ENCODE peak calls at places on chromosomes 7 and 10, in eight cellular contexts. R is neuronal stem cell, K is mesendoderm, X is NT2/D1, C is endodermal cell, S is fibroblast of lung, V is mesenchymal stem cell, N is neural progenitor cell. W is an unnamed sample. For H3K27me3, the result is how much of the 10 kb centered on the place peaks cover.

GRCh38 chr10:14617850-14618249 is 156.8 kb downstream of the FAM107B start:
- DNase-seq in N (no peak), S (peak), C (no peak), V (peak), R (no peak), X (no peak), K (no peak), W (peak)

GRCh38 chr10:14358886-14359573 is 28.3 kb upstream of the FRMD4A start:
- DNase-seq in X (no peak), N (no peak), V (no peak), K (no peak), S (peak), R (no peak), C (no peak), W (no peak)

GRCh38 chr10:1754506-1755177 is 17.3 kb upstream of the ADARB2 start:
- DNase-seq in K (peak), V (no peak), C (no peak), S (no peak), N (peak), R (peak), X (no peak), W (no peak)

GRCh38 chr7:114269714-114270113 is 144.9 kb upstream of the FOXP2 start:
- DNase-seq in S (no peak), R (no peak), K (no peak), V (no peak), C (no peak), X (no peak), N (no peak), W (no peak)

GRCh38 chr7:91228327-91228726 is 35.9 kb upstream of the FZD1 start:
- DNase-seq in V (peak), K (no peak), R (no peak), X (no peak), S (peak), N (no peak), C (no peak), W (peak)

GRCh38 chr10:78513986-78514385 is 480.3 kb downstream of the RPS24 start:
- DNase-seq in S (no peak), K (peak), R (no peak), V (no peak), C (no peak), N (no peak), X (no peak), W (no peak)

GRCh38 chr10:114967071-114967470 is 29.1 kb downstream of the TRUB1 start:
- DNase-seq in X (no peak), R (no peak), C (no peak), K (peak), S (peak), N (no peak), V (peak), W (peak)

GRCh38 chr10:49230004-49230403 is 41.8 kb upstream of the TMEM273 start:
- DNase-seq in X (no peak), N (no peak), S (no peak), K (no peak), V (no peak), R (no peak), C (no peak), W (no peak)

GRCh38 chr10:78656815-78657621 is 411.7 kb upstream of the ZMIZ1 start:
- DNase-seq in K (peak), N (peak), X (no peak), C (no peak), R (peak), V (peak), S (peak), W (no peak)

GRCh38 chr7:73668103-73668937 is 689 bp downstream of the VPS37D start:
- DNase-seq in S (peak), V (no peak), N (peak), X (no peak), C (peak), R (no peak), K (no peak), W (peak)

GRCh38 chr10:101552445-101552844 is 35.6 kb downstream of the POLL start:
- DNase-seq in X (no peak), S (no peak), C (no peak), K (no peak), N (no peak), R (no peak), V (no peak), W (no peak)

GRCh38 chr10:36256166-36256565 is 614.1 kb upstream of the FZD8 start:
- DNase-seq in S (no peak), C (no peak), V (peak), K (no peak), N (no peak), R (no peak), X (no peak), W (peak)

GRCh38 chr10:97080051-97080776 is 105.5 kb downstream of the SLIT1 start:
- DNase-seq in S (no peak), N (no peak), V (no peak), C (peak), X (no peak), K (no peak), R (no peak), W (no peak)

GRCh38 chr7:70883750-70884445 is 248.0 kb upstream of the GALNT17 start:
- DNase-seq in X (no peak), V (no peak), R (no peak), K (no peak), S (no peak), C (no peak), N (no peak), W (no peak)

GRCh38 chr10:59175538-59176240 is 754 bp upstream of the PHYHIPL start:
- DNase-seq in C (no peak), R (peak), S (no peak), V (no peak), X (no peak), K (peak), N (peak), W (no peak)

GRCh38 chr10:113644185-113645120 is 19.4 kb downstream of the NRAP start:
- DNase-seq in N (no peak), C (no peak), X (no peak), S (peak), K (peak), R (no peak), V (peak), W (peak)

GRCh38 chr10:133335238-133336122 is 1.2 kb downstream of the CALY start:
- DNase-seq in R (peak), S (peak), X (no peak), V (peak), C (peak), K (peak), N (peak), W (peak)

GRCh38 chr7:7992502-7992901 is 23.9 kb downstream of the GLCCI1 start:
- DNase-seq in N (peak), S (peak), X (no peak), K (peak), C (no peak), V (peak), R (no peak), W (no peak)

GRCh38 chr10:17146888-17147287 is 17.3 kb upstream of the CUBN start:
- DNase-seq in V (no peak), X (no peak), S (no peak), K (no peak), C (no peak), R (no peak), N (no peak), W (no peak)

GRCh38 chr7:157556339-157556944 is 219.6 kb downstream of the DNAJB6 start:
- DNase-seq in C (peak), K (no peak), R (no peak), X (no peak), S (no peak), V (no peak), N (no peak), W (no peak)

GRCh38 chr7:157558061-157558460 is 221.3 kb downstream of the DNAJB6 start:
- DNase-seq in K (no peak), R (no peak), V (no peak), C (no peak), N (no peak), S (no peak), X (no peak), W (no peak)

GRCh38 chr7:157558516-157558874 is 221.7 kb downstream of the DNAJB6 start:
- DNase-seq in S (no peak), K (no peak), N (no peak), C (no peak), V (no peak), R (no peak), X (no peak), W (no peak)

GRCh38 chr7:157555921-157556320 is 219.1 kb downstream of the DNAJB6 start:
- DNase-seq in S (no peak), V (no peak), X (no peak), R (no peak), K (no peak), C (peak), N (no peak), W (no peak)

GRCh38 chr7:157557263-157557662 is 220.5 kb downstream of the DNAJB6 start:
- DNase-seq in K (no peak), N (no peak), R (no peak), C (peak), V (no peak), S (no peak), X (no peak), W (no peak)
- H3K27me3 ChIP-seq in K (under half), N (under half), R (under half), C (under half), V (under half), S (under half), X (under half), W (under half)

GRCh38 chr10:99984635-99985034 is 25.1 kb downstream of the DNMBP start:
- DNase-seq in S (no peak), R (no peak), N (no peak), K (no peak), C (no peak), X (no peak), V (no peak), W (no peak)

GRCh38 chr10:99982728-99983127 is 27.0 kb downstream of the DNMBP start:
- DNase-seq in V (no peak), K (no peak), R (no peak), C (no peak), S (no peak), N (no peak), X (no peak), W (no peak)

GRCh38 chr10:99981581-99982199 is 28.1 kb downstream of the DNMBP start:
- DNase-seq in V (no peak), N (no peak), K (no peak), S (no peak), C (no peak), R (no peak), X (no peak), W (peak)

GRCh38 chr10:99984201-99984600 is 25.5 kb downstream of the DNMBP start:
- DNase-seq in V (peak), S (peak), R (no peak), N (no peak), K (no peak), X (no peak), C (no peak), W (peak)

DNA sequence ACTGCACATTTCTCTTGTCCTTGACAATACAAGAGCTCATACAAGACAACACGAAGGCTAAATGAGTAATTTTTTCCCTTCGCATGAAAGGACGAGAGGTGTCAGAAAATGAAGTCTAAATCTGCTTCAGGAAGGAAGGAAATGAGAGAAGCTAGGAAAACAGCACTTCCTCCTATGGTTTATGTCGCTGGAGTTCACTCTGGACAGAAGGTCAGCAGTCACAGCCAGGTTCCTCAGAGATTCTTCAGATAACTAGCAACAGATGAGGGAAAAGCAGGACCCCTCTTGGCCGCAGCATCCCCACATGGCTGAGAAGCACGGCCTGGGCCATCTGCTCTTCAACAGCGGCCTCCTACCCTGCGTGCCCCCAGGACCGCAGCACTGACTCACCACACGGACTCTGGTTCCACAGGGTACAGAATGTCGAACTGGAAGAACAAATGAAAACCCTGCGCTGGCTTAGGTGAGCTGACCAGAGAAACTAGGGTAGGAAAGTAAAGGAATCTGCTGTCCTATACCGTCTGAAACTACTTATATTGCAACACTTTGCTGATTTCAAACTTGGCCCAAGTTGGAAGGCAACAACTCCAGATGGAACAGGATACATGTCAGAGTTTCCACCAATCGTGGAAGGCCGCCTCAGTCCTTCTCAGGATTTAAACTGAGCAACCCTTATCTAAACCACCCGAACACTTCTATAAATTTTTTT is 26.3 kb downstream of the DNMBP start:
- DNase-seq in X (no peak), R (no peak), N (no peak), V (peak), K (no peak), C (no peak), S (peak), W (peak)
- H3K4me3 ChIP-seq in X (no peak), R (no peak), N (no peak), V (no peak), K (no peak), C (no peak), S (peak), W (peak)

DNA sequence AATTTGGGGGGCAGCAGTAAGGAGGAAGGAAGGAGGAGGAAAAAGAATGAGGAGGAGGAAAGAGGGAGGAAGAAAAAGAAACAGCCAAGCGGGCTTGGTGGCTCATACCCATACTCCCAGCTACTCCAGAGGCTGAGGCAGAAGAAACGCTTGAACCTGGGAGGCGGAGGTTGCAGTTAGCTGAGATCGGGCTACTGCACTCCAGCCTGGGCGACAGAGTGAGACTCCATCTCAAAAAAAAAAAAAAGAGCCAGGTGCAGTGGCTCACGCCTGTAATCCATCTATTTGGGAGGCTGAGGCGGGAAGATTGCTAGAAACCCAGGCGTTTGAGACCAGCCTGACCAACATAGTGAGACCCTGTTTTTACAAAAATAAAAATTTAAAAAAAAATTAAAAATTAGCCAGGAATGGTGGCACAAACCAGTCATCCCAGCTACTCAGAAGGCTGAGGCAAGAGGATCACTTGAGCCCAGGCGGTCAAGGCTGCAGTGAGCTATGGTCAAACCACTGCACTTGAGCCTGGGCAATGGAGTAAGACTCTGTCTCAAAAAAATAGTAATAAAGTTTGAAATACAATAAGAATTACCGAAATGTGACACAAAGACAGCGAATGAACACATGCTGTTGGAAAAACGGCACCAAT is 14.1 kb upstream of the CRCP start:
- DNase-seq in K (no peak), R (no peak), C (no peak), V (no peak), N (no peak), X (no peak), S (no peak), W (no peak)
- H3K9ac ChIP-seq in K (peak), R (no peak), C (peak), V (peak), N (no peak), X (no peak), S (no peak), W (peak)

GRCh38 chr7:131905574-131905973 is 349.1 kb upstream of the PODXL start:
- DNase-seq in X (no peak), S (no peak), C (no peak), R (no peak), V (no peak), N (no peak), K (no peak), W (no peak)
- H3K27me3 ChIP-seq in X (half or more), S (under half), C (under half), R (under half), V (half or more), N (half or more), K (under half), W (half or more)

DNA sequence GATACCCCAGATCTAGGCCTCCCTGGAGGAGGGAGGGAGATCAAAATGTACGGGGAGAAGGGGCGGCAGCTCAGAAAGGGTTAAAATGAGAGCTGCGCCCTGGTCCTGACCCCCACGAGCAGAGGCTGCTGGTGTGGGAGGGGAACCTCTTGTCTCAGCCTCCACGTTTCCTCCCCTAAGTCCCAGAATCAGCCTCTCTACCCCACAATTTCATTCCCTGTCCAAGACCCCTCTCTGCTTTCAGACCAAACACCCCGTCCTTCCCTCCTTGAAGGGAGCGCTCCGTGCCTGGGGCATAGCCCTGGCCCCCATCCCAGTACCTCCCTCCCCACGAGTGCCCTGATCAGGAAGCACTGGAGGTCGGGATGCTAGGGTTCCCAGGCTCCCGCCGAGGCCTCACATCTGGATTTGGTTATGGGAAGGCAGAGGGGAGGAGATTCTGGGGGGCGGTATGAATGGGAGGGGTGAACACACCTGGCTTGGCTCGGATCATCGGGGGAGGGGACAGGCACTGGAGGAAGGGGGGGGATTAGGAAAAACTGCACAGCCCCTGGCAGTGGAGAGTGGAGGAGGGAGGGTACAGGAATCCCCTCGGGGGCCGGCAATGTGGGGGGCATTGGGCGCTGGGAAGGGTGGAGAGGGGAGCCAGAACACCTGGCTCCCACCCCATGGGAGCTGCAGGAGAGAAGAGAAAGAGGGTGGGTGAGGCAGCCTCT is 2.7 kb downstream of the EPHB4 start:
- DNase-seq in S (no peak), X (no peak), K (no peak), N (no peak), C (no peak), R (no peak), V (no peak), W (peak)
- H3K4me3 ChIP-seq in S (peak), X (peak), K (peak), N (peak), C (peak), R (peak), V (peak), W (peak)

DNA sequence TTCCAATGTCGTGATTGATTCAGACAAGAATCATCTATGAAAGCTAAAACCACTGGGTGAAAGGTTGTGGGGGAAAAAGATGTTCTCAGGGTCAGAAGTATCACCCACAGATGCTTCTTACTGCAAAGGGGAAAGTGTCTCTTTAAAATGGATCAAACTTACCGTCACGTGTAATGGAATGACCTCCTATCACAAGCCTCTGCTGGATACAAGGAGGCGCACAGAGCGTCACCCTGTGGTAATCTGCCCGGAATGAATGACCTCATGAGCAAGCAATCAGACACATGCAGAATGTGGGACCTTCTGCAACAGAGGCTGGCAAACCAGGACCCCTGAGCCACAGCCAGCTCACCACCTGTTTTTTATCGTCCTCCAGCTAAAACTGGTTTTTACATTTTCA is 33.0 kb downstream of the WIPF3 start:
- DNase-seq in X (no peak), N (no peak), K (peak), S (peak), R (no peak), C (no peak), V (peak), W (peak)
- H3K9ac ChIP-seq in X (no peak), N (no peak), K (no peak), S (no peak), R (no peak), C (no peak), V (peak), W (no peak)

GRCh38 chr7:149771199-149771636 is 2.2 kb downstream of the ZNF467 start:
- DNase-seq in S (no peak), N (no peak), R (no peak), C (peak), K (no peak), V (no peak), X (no peak), W (no peak)
- H3K27me3 ChIP-seq in S (under half), N (half or more), R (under half), C (half or more), K (under half), V (half or more), X (under half), W (half or more)

W was measured in adipocyte.